ENCODE peak calls at places on chromosomes 16 and 17, in ten cellular contexts. A, V, O, Z, W, G, P, H, C and I are unnamed samples.

GRCh38 chr17:50212121-50212843 is 10.9 kb upstream of the COL1A1 start:
- DNase-seq in A (no peak), V (no peak), O (no peak), Z (no peak), W (no peak), G (no peak), P (no peak), H (peak), C (no peak), I (peak)

GRCh38 chr16:785563-786535 is 2.3 kb downstream of the RPUSD1 start:
- DNase-seq in A (peak), V (peak), O (peak), Z (no peak), W (peak), G (peak), P (peak), H (peak), C (no peak), I (peak)

GRCh38 chr16:4465977-4466779 is 8.2 kb downstream of the NMRAL1 start:
- DNase-seq in A (no peak), V (peak), O (no peak), Z (no peak), W (no peak), G (peak), P (no peak), H (peak), C (no peak), I (no peak)

GRCh38 chr17:44362964-44363612 is 565 bp downstream of the FAM171A2 start:
- DNase-seq in A (peak), V (peak), O (no peak), Z (no peak), W (no peak), G (no peak), P (no peak), H (no peak), C (no peak), I (no peak)

GRCh38 chr17:60745544-60745943 is 67.9 kb downstream of the BCAS3 start:
- DNase-seq in A (no peak), V (no peak), O (no peak), Z (no peak), W (no peak), G (no peak), P (no peak), H (no peak), C (no peak), I (peak)

GRCh38 chr17:21245703-21246102 is 7.5 kb downstream of the NATD1 start:
- DNase-seq in A (no peak), V (no peak), O (no peak), Z (no peak), W (no peak), G (peak), P (no peak), H (no peak), C (no peak), I (no peak)

GRCh38 chr16:81514568-81515258 is 70.1 kb downstream of the CMIP start:
- DNase-seq in A (no peak), V (no peak), O (no peak), Z (no peak), W (no peak), G (no peak), P (no peak), H (no peak), C (no peak), I (no peak)

GRCh38 chr17:72730091-72730490 is 362.4 kb downstream of the SLC39A11 start:
- DNase-seq in A (no peak), V (no peak), O (no peak), Z (no peak), W (no peak), G (no peak), P (no peak), H (peak), C (no peak), I (peak)

GRCh38 chr17:38341035-38341721 is 2.6 kb downstream of the GPR179 start:
- DNase-seq in A (peak), V (peak), O (no peak), Z (no peak), W (peak), G (peak), P (no peak), H (peak), C (no peak), I (no peak)

GRCh38 chr17:34781571-34782108 is 179.6 kb downstream of the CCT6B start:
- DNase-seq in A (peak), V (no peak), O (peak), Z (no peak), W (peak), G (no peak), P (no peak), H (no peak), C (peak), I (no peak)

GRCh38 chr17:4230142-4230541 is 33.6 kb downstream of the ANKFY1 start:
- DNase-seq in A (no peak), V (no peak), O (peak), Z (peak), W (peak), G (peak), P (no peak), H (peak), C (peak), I (peak)

GRCh38 chr17:78151514-78152008 is 5.4 kb downstream of the C17orf99 start:
- DNase-seq in A (no peak), V (no peak), O (no peak), Z (no peak), W (no peak), G (no peak), P (no peak), H (peak), C (peak), I (no peak)

GRCh38 chr17:35022536-35023063 is 40.9 kb downstream of the RFFL start:
- DNase-seq in A (no peak), V (peak), O (peak), Z (peak), W (peak), G (peak), P (peak), H (peak), C (peak), I (peak)

GRCh38 chr16:47387026-47387734 is 73.7 kb downstream of the ITFG1 start:
- DNase-seq in A (no peak), V (no peak), O (no peak), Z (no peak), W (no peak), G (no peak), P (no peak), H (no peak), C (no peak), I (no peak)

GRCh38 chr16:47388705-47389104 is 72.2 kb downstream of the ITFG1 start:
- DNase-seq in A (no peak), V (no peak), O (no peak), Z (no peak), W (no peak), G (no peak), P (no peak), H (peak), C (no peak), I (no peak)

GRCh38 chr16:47386201-47386718 is 74.6 kb downstream of the ITFG1 start:
- DNase-seq in A (no peak), V (no peak), O (no peak), Z (no peak), W (peak), G (no peak), P (no peak), H (no peak), C (no peak), I (no peak)

GRCh38 chr16:47395733-47396503 is 64.9 kb downstream of the ITFG1 start:
- DNase-seq in A (no peak), V (no peak), O (no peak), Z (no peak), W (no peak), G (no peak), P (no peak), H (no peak), C (no peak), I (no peak)

GRCh38 chr16:47392114-47392513 is 68.7 kb downstream of the ITFG1 start:
- DNase-seq in A (no peak), V (no peak), O (no peak), Z (no peak), W (no peak), G (no peak), P (peak), H (peak), C (no peak), I (no peak)
- H3K27ac ChIP-seq in A (no peak), V (no peak), O (no peak), Z (no peak), W (no peak), G (no peak), P (no peak), H (no peak), C (no peak), I (no peak)

DNA sequence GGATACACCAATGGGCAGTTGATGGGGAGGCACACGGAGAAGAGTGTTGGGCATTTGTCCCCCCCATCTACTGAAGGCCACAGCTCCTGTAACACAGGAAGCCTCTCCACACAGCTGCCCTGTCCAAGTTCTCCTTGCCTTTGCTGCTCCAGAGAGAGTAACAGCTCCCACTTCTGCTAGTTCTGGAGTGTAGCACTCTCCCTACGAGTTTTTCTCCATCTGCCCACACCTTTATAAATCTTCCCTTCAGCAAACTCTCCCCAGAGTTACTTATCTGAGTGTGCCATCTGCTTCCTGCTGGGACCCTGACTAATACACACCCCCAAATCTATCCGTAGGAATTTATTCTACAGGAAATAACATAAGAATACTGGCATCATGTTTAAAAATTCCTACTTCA is 42.6 kb upstream of the ERN1 start:
- DNase-seq in A (no peak), V (no peak), O (no peak), Z (no peak), W (no peak), G (no peak), P (no peak), H (no peak), C (no peak), I (no peak)
- H3K27ac ChIP-seq in A (no peak), V (peak), O (no peak), Z (no peak), W (no peak), G (peak), P (no peak), H (no peak), C (no peak), I (no peak)

GRCh38 chr16:79597775-79598174 is 2.8 kb downstream of the MAF start:
- DNase-seq in A (no peak), V (no peak), O (no peak), Z (no peak), W (no peak), G (no peak), P (no peak), H (no peak), C (no peak), I (no peak)
- H3K27ac ChIP-seq in A (no peak), V (peak), O (no peak), Z (no peak), W (no peak), G (peak), P (no peak), H (no peak), C (no peak), I (no peak)

GRCh38 chr17:40315678-40316570 is 6.9 kb downstream of the RARA start:
- DNase-seq in A (no peak), V (no peak), O (no peak), Z (no peak), W (no peak), G (no peak), P (no peak), H (no peak), C (no peak), I (no peak)

GRCh38 chr17:40313660-40314556 is 4.9 kb downstream of the RARA start:
- DNase-seq in A (no peak), V (no peak), O (no peak), Z (no peak), W (no peak), G (no peak), P (no peak), H (no peak), C (no peak), I (no peak)

GRCh38 chr17:40316571-40317344 is 7.8 kb downstream of the RARA start:
- DNase-seq in A (peak), V (peak), O (peak), Z (no peak), W (peak), G (peak), P (no peak), H (peak), C (peak), I (peak)

GRCh38 chr17:40314557-40314953 is 5.6 kb downstream of the RARA start:
- DNase-seq in A (no peak), V (peak), O (peak), Z (peak), W (no peak), G (peak), P (no peak), H (peak), C (peak), I (peak)

DNA sequence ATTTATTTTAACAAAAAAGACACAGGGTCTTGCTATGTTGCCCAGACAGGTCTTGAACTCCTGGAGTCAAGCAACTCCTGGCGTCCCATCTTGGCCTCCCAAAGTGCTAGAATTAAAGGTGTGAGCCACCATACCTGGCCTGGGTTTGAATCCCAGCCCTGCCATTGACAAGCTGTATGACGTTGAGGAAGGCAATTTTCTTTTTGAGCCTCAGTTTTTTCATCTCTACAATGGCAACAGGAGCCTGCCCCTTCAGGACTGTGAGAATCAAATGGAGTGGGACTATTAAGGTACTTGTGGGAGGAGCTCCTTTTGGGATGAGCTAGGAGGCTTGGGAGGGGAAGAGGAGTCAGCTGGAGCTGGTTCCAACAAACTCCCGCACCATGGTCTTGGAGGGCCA is 6.2 kb downstream of the RARA start:
- DNase-seq in A (no peak), V (no peak), O (no peak), Z (no peak), W (no peak), G (no peak), P (no peak), H (no peak), C (no peak), I (no peak)
- H3K27ac ChIP-seq in A (no peak), V (peak), O (peak), Z (peak), W (no peak), G (no peak), P (no peak), H (peak), C (no peak), I (no peak)

DNA sequence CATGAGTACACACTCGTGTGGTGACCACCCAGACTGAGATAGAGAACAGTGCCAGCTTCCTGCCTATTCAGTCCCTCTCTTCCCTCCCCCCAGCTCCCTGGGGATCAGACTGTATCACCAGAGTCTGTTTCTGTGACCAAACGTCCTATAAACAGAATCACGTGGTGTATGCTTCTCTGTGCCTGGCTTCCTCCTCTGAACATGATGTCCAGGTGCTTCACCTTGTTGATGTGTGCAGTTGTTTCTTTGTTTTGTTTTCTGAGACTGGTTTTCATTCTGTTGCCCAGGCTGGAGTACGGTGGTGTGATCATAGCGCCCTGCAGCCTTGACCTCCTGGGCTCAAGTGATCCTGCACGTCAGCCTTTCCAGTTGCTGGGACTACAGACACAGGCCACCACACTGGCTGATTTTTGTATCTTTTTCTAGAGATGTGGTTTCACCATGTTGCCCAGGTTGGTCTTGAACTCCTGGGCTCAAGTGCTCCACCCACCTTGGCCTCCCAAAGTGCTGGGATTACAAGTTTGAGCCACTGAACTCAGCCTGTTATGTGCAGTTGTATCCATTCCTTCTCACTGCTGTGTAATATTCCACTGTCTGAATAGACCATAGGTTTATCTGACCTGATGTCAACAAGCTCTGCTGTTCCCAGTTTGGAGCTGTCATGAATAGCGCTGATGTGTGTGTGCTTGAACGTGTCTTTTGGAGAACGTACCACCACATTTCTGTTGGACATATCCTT is 28.9 kb upstream of the PRM1 start:
- DNase-seq in A (no peak), V (no peak), O (no peak), Z (no peak), W (no peak), G (no peak), P (no peak), H (no peak), C (no peak), I (no peak)
- H3K27ac ChIP-seq in A (no peak), V (no peak), O (no peak), Z (no peak), W (no peak), G (no peak), P (no peak), H (no peak), C (no peak), I (no peak)

GRCh38 chr17:76419576-76420245 is 33.2 kb downstream of the UBE2O start:
- DNase-seq in A (no peak), V (no peak), O (no peak), Z (no peak), W (no peak), G (no peak), P (no peak), H (no peak), C (no peak), I (no peak)

GRCh38 chr17:76421054-76421427 is 31.9 kb downstream of the UBE2O start:
- DNase-seq in A (no peak), V (no peak), O (no peak), Z (no peak), W (peak), G (no peak), P (no peak), H (peak), C (no peak), I (peak)

GRCh38 chr17:76420356-76421053 is 32.4 kb downstream of the UBE2O start:
- DNase-seq in A (no peak), V (no peak), O (no peak), Z (no peak), W (no peak), G (no peak), P (no peak), H (no peak), C (no peak), I (no peak)

GRCh38 chr17:76422860-76423259 is 30.1 kb downstream of the UBE2O start:
- DNase-seq in A (no peak), V (no peak), O (no peak), Z (no peak), W (no peak), G (no peak), P (no peak), H (no peak), C (no peak), I (no peak)

DNA sequence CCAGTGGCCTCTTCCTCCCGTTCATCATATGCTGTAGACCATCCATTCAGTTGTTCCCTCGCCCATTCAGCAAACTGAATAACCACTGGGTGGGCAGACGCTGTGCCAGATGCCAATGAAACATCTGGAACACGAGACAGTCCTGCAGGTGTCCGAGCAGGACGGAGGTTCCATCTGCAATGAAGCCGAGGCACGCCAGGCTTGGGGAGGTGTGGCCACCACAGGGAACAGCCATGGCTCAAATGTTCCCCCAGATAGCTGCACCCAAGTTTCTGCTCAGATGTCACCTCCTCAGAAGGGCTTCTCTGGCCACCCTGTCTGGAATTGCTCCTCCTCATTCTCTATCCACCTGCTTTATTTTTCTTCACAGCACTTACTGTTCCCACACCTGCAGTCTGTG is 30.5 kb downstream of the UBE2O start:
- DNase-seq in A (no peak), V (no peak), O (no peak), Z (no peak), W (no peak), G (no peak), P (no peak), H (no peak), C (no peak), I (no peak)
- H3K27ac ChIP-seq in A (no peak), V (no peak), O (no peak), Z (no peak), W (no peak), G (no peak), P (no peak), H (peak), C (no peak), I (no peak)

GRCh38 chr17:28704219-28704858 is 7.3 kb downstream of the PROCA1 start:
- DNase-seq in A (no peak), V (no peak), O (no peak), Z (no peak), W (no peak), G (no peak), P (no peak), H (no peak), C (no peak), I (no peak)
- H3K27ac ChIP-seq in A (no peak), V (no peak), O (peak), Z (no peak), W (no peak), G (no peak), P (no peak), H (peak), C (no peak), I (no peak)

DNA sequence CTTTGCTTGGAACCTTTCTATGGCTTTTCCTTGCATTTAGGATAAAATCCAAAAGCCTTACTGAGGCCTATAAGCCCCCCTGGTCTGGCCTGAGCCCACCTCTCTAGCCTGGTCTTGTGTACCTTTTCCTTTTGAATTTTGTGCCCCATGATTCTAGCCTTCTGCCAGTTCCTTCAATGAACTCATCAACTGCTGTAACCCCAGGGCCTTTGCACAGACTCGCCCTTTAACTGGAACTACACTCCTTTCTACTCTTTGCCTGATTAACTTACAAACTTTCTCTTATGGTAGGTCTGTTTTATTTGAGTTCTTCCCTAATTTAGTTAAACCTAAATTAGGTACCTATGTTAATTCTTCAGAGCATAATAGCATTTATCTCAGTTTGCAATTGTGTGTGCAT is 24.2 kb downstream of the GJD3 start:
- DNase-seq in A (no peak), V (no peak), O (no peak), Z (no peak), W (no peak), G (no peak), P (no peak), H (no peak), C (no peak), I (no peak)
- H3K27ac ChIP-seq in A (no peak), V (peak), O (no peak), Z (peak), W (no peak), G (no peak), P (peak), H (peak), C (no peak), I (peak)